ENCODE peak calls at places on chromosome 17, in six cellular contexts. K is HepG2, L is H1, J is GM12891, X is GM12878, P is K562. T is an unnamed sample.

GRCh38 chr17:15454328-15454727 is 13.1 kb downstream of the CDRT4 start:
- DNase-seq in K (no peak), L (no peak), J (no peak), X (no peak), P (no peak), T (no peak)

GRCh38 chr17:17313350-17313991 is 10.3 kb downstream of the NT5M start:
- DNase-seq in K (peak), L (peak), J (peak), X (no peak), P (peak), T (peak)

GRCh38 chr17:57294075-57294474 is 37.8 kb downstream of the MSI2 start:
- DNase-seq in K (no peak), L (no peak), J (no peak), X (no peak), P (no peak), T (no peak)

GRCh38 chr17:58764373-58764772 is 8.7 kb downstream of the PPM1E start:
- DNase-seq in K (no peak), L (no peak), J (no peak), X (no peak), P (no peak), T (no peak)

GRCh38 chr17:79621151-79621940 is 10.5 kb upstream of the RBFOX3 start:
- DNase-seq in K (no peak), L (no peak), J (no peak), X (no peak), P (no peak), T (no peak)

GRCh38 chr17:16313159-16314090 is 39.8 kb downstream of the CENPV start:
- DNase-seq in K (peak), L (no peak), J (no peak), X (no peak), P (peak), T (no peak)

GRCh38 chr17:52681486-52681885 is 523.0 kb upstream of the CA10 start:
- DNase-seq in K (no peak), L (no peak), J (no peak), X (no peak), P (no peak), T (no peak)

GRCh38 chr17:76266244-76266938 is 1.2 kb downstream of the UBALD2 start:
- DNase-seq in K (peak), L (no peak), J (no peak), X (no peak), P (peak), T (no peak)

GRCh38 chr17:14070344-14071007 is 1.2 kb downstream of the COX10 start:
- DNase-seq in K (peak), L (no peak), J (no peak), X (no peak), P (peak), T (no peak)

GRCh38 chr17:57580055-57580739 is 164.9 kb downstream of the CCDC182 start:
- DNase-seq in K (peak), L (no peak), J (no peak), X (no peak), P (no peak), T (no peak)

GRCh38 chr17:72378414-72379395 is 257.9 kb downstream of the SOX9 start:
- DNase-seq in K (no peak), L (no peak), J (no peak), X (no peak), P (no peak), T (no peak)

GRCh38 chr17:38867179-38867994 is 2.5 kb upstream of the LASP1 start:
- DNase-seq in K (peak), L (peak), J (no peak), X (peak), P (peak), T (no peak)

GRCh38 chr17:144936-145670 is 7.7 kb downstream of the SCGB1C2 start:
- DNase-seq in K (no peak), L (no peak), J (no peak), X (no peak), P (no peak), T (no peak)

GRCh38 chr17:71237903-71238538 is 882.8 kb upstream of the SOX9 start:
- DNase-seq in K (no peak), L (no peak), J (no peak), X (no peak), P (no peak), T (no peak)

GRCh38 chr17:75365009-75365930 is 40.2 kb downstream of the GRB2 start:
- DNase-seq in K (no peak), L (no peak), J (no peak), X (no peak), P (no peak), T (no peak)

GRCh38 chr17:59105852-59106462 is 723 bp downstream of the TRIM37 start:
- DNase-seq in K (peak), L (no peak), J (peak), X (no peak), P (peak), T (peak)

GRCh38 chr17:65228734-65229390 is 91.7 kb downstream of the RGS9 start:
- DNase-seq in K (no peak), L (no peak), J (peak), X (peak), P (peak), T (peak)

GRCh38 chr17:3835410-3836229 is 10.4 kb downstream of the NCBP3 start:
- DNase-seq in K (no peak), L (no peak), J (no peak), X (no peak), P (no peak), T (no peak)

GRCh38 chr17:66789093-66789492 is 45.8 kb upstream of the CACNG5 start:
- DNase-seq in K (no peak), L (no peak), J (no peak), X (no peak), P (no peak), T (no peak)

GRCh38 chr17:1067282-1067956 is 70.5 kb downstream of the TIMM22 start:
- DNase-seq in K (peak), L (no peak), J (no peak), X (no peak), P (no peak), T (no peak)

GRCh38 chr17:4719684-4720221 is 9.3 kb downstream of the ARRB2 start:
- DNase-seq in K (no peak), L (no peak), J (no peak), X (no peak), P (no peak), T (no peak)

GRCh38 chr17:76123749-76124581 is 17.1 kb downstream of the FOXJ1 start:
- DNase-seq in K (no peak), L (no peak), J (no peak), X (no peak), P (no peak), T (peak)

GRCh38 chr17:43673516-43674323 is 12.0 kb upstream of the MEOX1 start:
- DNase-seq in K (peak), L (no peak), J (no peak), X (no peak), P (peak), T (peak)

GRCh38 chr17:44218344-44219125 is 940 bp downstream of the UBTF start:
- DNase-seq in K (peak), L (no peak), J (peak), X (no peak), P (peak), T (peak)

GRCh38 chr17:17708301-17708700 is 27.0 kb downstream of the RAI1 start:
- DNase-seq in K (no peak), L (no peak), J (no peak), X (no peak), P (no peak), T (no peak)

GRCh38 chr17:66032082-66032712 is 159.7 kb downstream of the CEP112 start:
- DNase-seq in K (no peak), L (no peak), J (no peak), X (no peak), P (no peak), T (no peak)

GRCh38 chr17:61002316-61002736 is 324.7 kb downstream of the BCAS3 start:
- DNase-seq in K (peak), L (no peak), J (no peak), X (no peak), P (peak), T (no peak)

GRCh38 chr17:43722921-43723665 is 35.5 kb downstream of the SOST start:
- DNase-seq in K (no peak), L (no peak), J (no peak), X (no peak), P (no peak), T (no peak)

GRCh38 chr17:1713160-1713877 is 3.1 kb upstream of the TLCD2 start:
- DNase-seq in K (no peak), L (no peak), J (no peak), X (no peak), P (peak), T (no peak)

GRCh38 chr17:16129844-16130243 is 85.5 kb downstream of the NCOR1 start:
- DNase-seq in K (no peak), L (no peak), J (no peak), X (no peak), P (no peak), T (no peak)

DNA sequence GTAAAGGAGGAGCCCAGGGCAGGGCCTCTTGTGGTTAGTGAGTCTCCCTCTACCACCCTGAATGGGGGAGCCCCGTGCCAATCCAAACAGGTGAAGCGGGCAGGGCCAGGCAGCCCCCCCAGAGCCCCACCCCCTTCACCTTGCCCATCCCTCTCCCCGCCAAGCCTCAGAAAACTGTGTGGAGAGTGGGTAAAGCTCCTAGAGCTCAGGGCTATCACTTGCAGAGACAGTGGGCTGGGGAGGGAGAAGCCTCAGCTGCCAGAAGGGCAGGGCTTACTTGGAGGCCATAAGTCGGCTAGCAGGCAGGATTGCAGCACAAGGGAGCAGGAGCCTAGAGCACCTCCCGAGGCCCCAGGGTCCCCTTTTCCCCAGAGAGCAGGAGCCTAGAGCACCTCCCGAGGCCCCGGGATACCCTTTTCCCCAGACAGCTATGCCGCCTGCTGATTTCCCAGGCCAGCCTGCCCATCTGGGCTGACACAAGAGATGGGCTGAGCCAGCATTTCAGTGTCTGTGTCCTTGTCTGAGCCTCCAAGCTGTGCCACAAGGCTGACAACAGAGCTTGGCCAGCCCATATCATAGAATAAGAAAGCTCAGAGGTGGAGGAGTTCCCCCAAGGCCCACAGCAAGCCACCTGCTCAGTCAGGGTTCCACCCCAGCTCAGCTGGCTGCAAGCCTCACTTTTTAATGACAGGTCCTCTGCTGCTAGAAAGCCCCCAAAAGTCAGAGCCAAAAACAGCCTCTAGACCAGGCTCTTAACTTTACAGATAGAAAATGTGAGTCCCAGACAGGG is 6.8 kb upstream of the KRT14 start:
- DNase-seq in K (no peak), L (no peak), J (no peak), X (no peak), P (no peak), T (no peak)
- TF ChIP-seq POLR2AphosphoS5 in K (no peak), L (no peak), J (no peak), X (no peak), P (no peak), T (no peak)

DNA sequence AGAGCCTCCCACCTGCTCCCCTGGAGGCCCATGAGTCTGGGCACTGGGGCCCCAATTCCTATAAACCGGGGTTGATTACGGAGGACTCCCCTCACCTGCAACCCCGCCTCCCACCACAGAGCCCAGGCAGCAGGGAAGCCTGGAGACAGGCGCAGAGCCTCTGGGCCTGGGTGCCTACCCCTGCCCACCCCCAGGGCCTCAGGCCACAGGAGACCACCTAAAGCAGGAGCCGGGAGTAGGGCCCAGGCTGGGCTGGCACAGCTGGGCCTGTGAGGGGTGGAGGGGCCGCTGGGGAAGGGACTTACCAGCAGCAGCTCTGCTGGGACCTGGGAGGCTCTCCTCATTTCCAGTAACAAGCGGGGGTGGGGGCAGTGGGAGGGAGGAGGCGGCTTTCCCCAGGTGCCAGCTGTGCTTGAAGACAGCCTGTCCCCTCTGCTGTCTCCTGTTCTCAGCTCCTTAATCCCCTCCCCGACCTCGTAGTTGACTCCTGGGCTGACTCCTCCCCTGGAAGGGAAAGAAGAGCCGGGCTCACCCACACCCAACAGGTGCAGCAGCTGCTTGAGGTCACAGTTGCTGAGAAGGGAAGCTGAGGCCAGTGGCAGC is 46.8 kb downstream of the TMEM235 start:
- DNase-seq in K (no peak), L (no peak), J (no peak), X (no peak), P (peak), T (no peak)
- TF ChIP-seq TAF1 in K (no peak), L (no peak), J (no peak), X (no peak), P (no peak), T (no peak)

GRCh38 chr17:28370035-28370743 is at the start of gene VTN:
- DNase-seq in K (peak), L (no peak), J (no peak), X (no peak), P (peak), T (no peak)
- TF ChIP-seq POLR2AphosphoS5 in K (peak), L (no peak), J (no peak), X (no peak), P (no peak), T (no peak)

GRCh38 chr17:35587074-35587961 is at the start of gene AP2B1:
- DNase-seq in K (peak), L (peak), J (peak), X (peak), P (peak), T (peak)
- TF ChIP-seq TAF1 in K (peak), L (peak), J (peak), X (peak), P (peak), T (peak)

GRCh38 chr17:82531431-82531881 is 11.9 kb downstream of the FOXK2 start:
- DNase-seq in K (no peak), L (no peak), J (no peak), X (no peak), P (no peak), T (no peak)
- TF ChIP-seq POLR2AphosphoS5 in K (no peak), L (no peak), J (no peak), X (no peak), P (no peak), T (no peak)

GRCh38 chr17:36731091-36731490 is 129.7 kb downstream of the MRM1 start:
- DNase-seq in K (no peak), L (no peak), J (no peak), X (no peak), P (no peak), T (no peak)
- TF ChIP-seq TAF1 in K (no peak), L (no peak), J (no peak), X (no peak), P (no peak), T (no peak)

DNA sequence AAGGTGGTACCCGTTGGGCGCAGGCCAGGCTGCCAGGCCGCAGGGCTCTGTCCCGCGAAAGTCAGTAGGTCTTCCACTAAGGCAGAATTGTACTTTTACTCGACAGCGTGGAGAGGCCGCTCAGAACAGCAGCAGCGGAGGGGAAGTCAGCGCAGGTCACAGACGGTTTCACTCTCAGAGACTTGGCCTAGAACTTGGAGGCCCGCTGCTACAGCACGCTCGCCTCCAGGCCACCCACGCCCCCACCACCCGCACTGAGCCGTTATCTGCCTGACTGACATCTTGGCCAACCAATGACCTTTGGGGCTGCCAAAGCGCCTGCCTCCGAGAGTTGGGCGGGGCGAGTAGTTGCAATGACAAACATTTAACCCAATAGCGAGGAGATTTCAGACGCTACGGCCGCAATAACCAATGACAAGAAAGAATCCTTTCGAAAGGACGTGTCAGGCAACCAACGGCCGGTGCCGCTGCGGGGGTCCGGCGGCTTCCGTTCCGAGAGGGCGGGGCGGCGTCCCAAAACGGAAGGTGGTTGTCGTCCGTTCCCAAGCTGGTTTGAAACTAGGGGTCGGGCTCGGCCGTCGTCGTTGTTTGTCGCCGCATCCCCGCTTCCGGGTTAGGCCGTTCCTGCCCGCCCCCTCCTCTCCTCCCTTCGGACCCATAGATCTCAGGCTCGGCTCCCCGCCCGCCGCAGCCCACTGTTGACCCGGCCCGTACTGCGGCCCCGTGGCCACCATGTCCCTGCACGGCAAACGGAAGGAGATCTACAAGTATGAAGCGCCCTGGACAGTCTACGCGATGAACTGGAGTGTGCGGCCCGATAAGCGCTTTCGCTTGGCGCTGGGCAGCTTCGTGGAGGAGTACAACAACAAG is at the start of gene DCAF7:
- DNase-seq in K (peak), L (peak), J (peak), X (peak), P (peak), T (peak)
- TF ChIP-seq POLR2AphosphoS5 in K (peak), L (peak), J (peak), X (peak), P (peak), T (peak)